ENCODE peak calls at places on chromosomes 16 and 17, in five cellular contexts. P, M, Z, W and B are unnamed samples.
A peak's percentile ranks its signal among the peaks of the same experiment; 100 is the strongest.

GRCh38 chr17:48149174-48150106 is 41.9 kb downstream of the SNX11 start:
- DNase-seq in P (no peak), M (no peak), Z (no peak), W (no peak), B (no peak)

GRCh38 chr16:51538707-51539604 is 387.9 kb upstream of the SALL1 start:
- DNase-seq in P (no peak), M (no peak), Z (no peak), W (no peak), B (no peak)

GRCh38 chr16:80014241-80014939 is 413.9 kb upstream of the MAF start:
- DNase-seq in P (no peak), M (no peak), Z (no peak), W (no peak), B (no peak)

GRCh38 chr16:68367034-68367433 is 56.2 kb downstream of the PRMT7 start:
- DNase-seq in P (no peak), M (no peak), Z (peak; percentile 36), W (no peak), B (peak; percentile 30)

GRCh38 chr17:40323731-40324650 is 15.0 kb downstream of the RARA start:
- DNase-seq in P (peak; percentile 89), M (peak; percentile 61), Z (no peak), W (peak; percentile 90), B (peak; percentile 97)

GRCh38 chr17:32491371-32492280 is 4.8 kb downstream of the CDK5R1 start:
- DNase-seq in P (no peak), M (no peak), Z (no peak), W (no peak), B (no peak)

GRCh38 chr17:78745407-78746088 is 36.5 kb downstream of the CYTH1 start:
- DNase-seq in P (peak; percentile 44), M (no peak), Z (peak; percentile 35), W (no peak), B (no peak)

GRCh38 chr16:89378947-89379771 is 111.2 kb downstream of the ANKRD11 start:
- DNase-seq in P (peak; percentile 70), M (no peak), Z (no peak), W (no peak), B (no peak)

GRCh38 chr16:75792781-75793180 is 66.5 kb upstream of the CPHXL start:
- DNase-seq in P (no peak), M (no peak), Z (no peak), W (no peak), B (no peak)

GRCh38 chr16:71369494-71369893 is 11.0 kb downstream of the CALB2 start:
- DNase-seq in P (no peak), M (no peak), Z (no peak), W (no peak), B (no peak)

GRCh38 chr16:680967-681745 is 946 bp downstream of the STUB1 start:
- DNase-seq in P (no peak), M (no peak), Z (peak; percentile 71), W (no peak), B (no peak)

GRCh38 chr16:73125860-73126259 is 77.9 kb upstream of the ZFHX3 start:
- DNase-seq in P (no peak), M (no peak), Z (no peak), W (no peak), B (no peak)

GRCh38 chr17:48155889-48156670 is 48.5 kb downstream of the SNX11 start:
- DNase-seq in P (no peak), M (no peak), Z (no peak), W (no peak), B (no peak)

GRCh38 chr16:27789150-27789549 is 239.2 kb downstream of the KATNIP start:
- DNase-seq in P (no peak), M (no peak), Z (no peak), W (no peak), B (no peak)

GRCh38 chr16:89015271-89015859 is 38.4 kb upstream of the CBFA2T3 start:
- DNase-seq in P (peak; percentile 54), M (no peak), Z (no peak), W (no peak), B (no peak)

GRCh38 chr17:47989159-47989558 is 18.2 kb downstream of the CDK5RAP3 start:
- DNase-seq in P (no peak), M (no peak), Z (no peak), W (no peak), B (no peak)

GRCh38 chr16:22727285-22728166 is 86.4 kb upstream of the HS3ST2 start:
- DNase-seq in P (no peak), M (no peak), Z (no peak), W (no peak), B (no peak)

GRCh38 chr17:74176546-74177001 is 26.9 kb upstream of the RPL38 start:
- DNase-seq in P (peak; percentile 81), M (no peak), Z (peak; percentile 67), W (no peak), B (peak; percentile 17)

GRCh38 chr16:68231384-68232136 is 4.4 kb downstream of the ESRP2 start:
- DNase-seq in P (no peak), M (no peak), Z (no peak), W (peak; percentile 63), B (no peak)

GRCh38 chr17:76434870-76435269 is 18.1 kb downstream of the UBE2O start:
- DNase-seq in P (peak; percentile 30), M (no peak), Z (no peak), W (no peak), B (no peak)

GRCh38 chr16:50266337-50267091 is at the start of gene ADCY7:
- DNase-seq in P (peak; percentile 91), M (peak; percentile 76), Z (no peak), W (peak; percentile 88), B (peak; percentile 78)

GRCh38 chr17:21286066-21286770 is 1.7 kb downstream of the MAP2K3 start:
- DNase-seq in P (peak; percentile 95), M (no peak), Z (peak; percentile 89), W (peak; percentile 99), B (no peak)

GRCh38 chr16:11361751-11362742 is 16.8 kb downstream of the RMI2 start:
- DNase-seq in P (no peak), M (no peak), Z (no peak), W (no peak), B (peak; percentile 43)

GRCh38 chr16:68040506-68041288 is 17.6 kb downstream of the DUS2 start:
- DNase-seq in P (peak; percentile 95), M (peak; percentile 89), Z (peak; percentile 85), W (peak; percentile 88), B (peak; percentile 84)

GRCh38 chr17:62744259-62744658 is 63.9 kb downstream of the MARCHF10 start:
- DNase-seq in P (no peak), M (no peak), Z (no peak), W (no peak), B (no peak)

GRCh38 chr16:79608976-79609375 is 8.4 kb upstream of the MAF start:
- DNase-seq in P (no peak), M (no peak), Z (no peak), W (no peak), B (no peak)

GRCh38 chr16:65123846-65124513 is 2.1 kb upstream of the CDH11 start:
- DNase-seq in P (no peak), M (no peak), Z (no peak), W (no peak), B (no peak)

GRCh38 chr17:75390982-75391381 is 14.5 kb downstream of the GRB2 start:
- DNase-seq in P (no peak), M (no peak), Z (no peak), W (no peak), B (no peak)

GRCh38 chr17:2388020-2388704 is 12.7 kb downstream of the MNT start:
- DNase-seq in P (no peak), M (no peak), Z (no peak), W (no peak), B (peak; percentile 20)

GRCh38 chr16:11793840-11794239 is 3.2 kb downstream of the ZC3H7A start:
- DNase-seq in P (no peak), M (no peak), Z (no peak), W (no peak), B (no peak)

GRCh38 chr17:68981288-68981687 is 26.1 kb upstream of the ABCA8 start:
- DNase-seq in P (no peak), M (no peak), Z (peak; percentile 9), W (peak; percentile 76), B (no peak)

GRCh38 chr17:57323391-57323790 is 67.1 kb downstream of the MSI2 start:
- DNase-seq in P (no peak), M (no peak), Z (no peak), W (no peak), B (no peak)

GRCh38 chr17:57326348-57326747 is 70.0 kb downstream of the MSI2 start:
- DNase-seq in P (no peak), M (no peak), Z (no peak), W (no peak), B (no peak)

GRCh38 chr17:57324646-57325045 is 68.3 kb downstream of the MSI2 start:
- DNase-seq in P (no peak), M (no peak), Z (no peak), W (no peak), B (no peak)

GRCh38 chr17:57326764-57327163 is 70.4 kb downstream of the MSI2 start:
- DNase-seq in P (no peak), M (no peak), Z (no peak), W (no peak), B (no peak)

GRCh38 chr17:57324060-57324459 is 67.7 kb downstream of the MSI2 start:
- DNase-seq in P (no peak), M (no peak), Z (no peak), W (no peak), B (no peak)
- H3K36me3 ChIP-seq in P (no peaks in the 10 kb centered on the region), M (no peaks in the 10 kb centered on the region), Z (no peaks in the 10 kb centered on the region), W (no peaks in the 10 kb centered on the region), B (peaks cover 7% of the 10 kb centered on the region)

GRCh38 chr17:3529817-3530741 is 27.5 kb downstream of the TRPV3 start:
- DNase-seq in P (peak; percentile 86), M (no peak), Z (peak; percentile 51), W (no peak), B (no peak)
- H3K4me3 ChIP-seq in P (no peak overlapping the region), M (no peak overlapping the region), Z (no peak overlapping the region), W (no peak overlapping the region), B (no peak overlapping the region)

DNA sequence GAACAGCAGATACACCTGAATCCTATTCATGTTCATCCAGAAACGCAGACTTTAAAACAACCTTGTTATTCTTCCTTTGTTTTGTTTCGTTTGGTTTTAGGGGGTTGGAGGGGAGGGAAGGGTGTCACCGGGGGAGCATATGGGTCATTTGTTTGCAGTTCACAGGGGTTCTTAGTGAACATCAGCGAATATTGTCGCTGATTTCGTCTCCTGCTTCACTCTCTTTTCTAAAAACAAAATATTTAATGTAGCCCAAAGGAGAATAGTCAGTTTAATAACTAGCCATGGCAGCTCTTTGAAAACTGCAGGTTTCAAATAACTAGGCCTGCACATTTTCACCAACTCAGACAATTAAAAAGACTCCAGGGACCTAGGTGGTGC is 37.6 kb downstream of the HLF start:
- DNase-seq in P (no peak), M (no peak), Z (no peak), W (no peak), B (no peak)
- H3K36me3 ChIP-seq in P (no peaks in the 10 kb centered on the region), M (no peaks in the 10 kb centered on the region), Z (no peaks in the 10 kb centered on the region), W (no peaks in the 10 kb centered on the region), B (no peaks in the 10 kb centered on the region)

DNA sequence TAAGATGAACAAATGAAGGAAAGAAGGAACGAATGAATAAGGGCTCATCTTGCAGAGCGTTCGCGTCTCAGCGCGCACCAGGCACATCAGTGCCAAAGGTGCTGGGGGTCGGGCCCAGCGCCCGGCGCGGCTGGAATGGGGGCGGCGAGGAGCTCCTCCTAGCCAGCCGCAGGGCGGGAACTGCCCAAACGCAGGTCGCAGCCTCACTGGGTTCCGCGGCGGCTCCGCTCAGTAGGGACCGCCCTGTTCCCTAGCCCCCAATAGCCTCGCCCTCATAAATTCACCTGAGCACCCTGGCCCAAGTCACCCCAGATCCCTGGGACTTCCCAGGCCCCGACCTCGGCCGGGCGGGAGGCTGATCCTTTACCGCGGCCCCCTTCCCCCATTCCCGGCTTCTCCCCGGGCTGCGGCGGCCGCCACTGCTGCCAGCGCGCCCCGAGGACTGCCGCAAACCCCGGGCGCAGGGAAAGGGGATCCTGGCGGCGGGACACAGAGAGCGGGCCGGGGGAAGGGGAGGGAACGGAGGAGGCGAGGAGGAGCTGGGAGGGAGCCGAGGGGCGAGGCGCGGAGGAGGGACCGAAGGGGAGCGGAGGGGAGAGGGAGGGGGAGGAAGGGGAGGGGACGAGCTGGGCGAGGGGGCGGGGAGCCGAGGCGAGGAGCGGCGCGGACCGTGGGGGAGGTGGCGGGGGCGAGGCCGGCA is 377 bp upstream of the CRHR1 start:
- DNase-seq in P (peak; percentile 79), M (no peak), Z (no peak), W (no peak), B (no peak)
- H3K4me3 ChIP-seq in P (peak overlapping the region; percentile 28), M (peak overlapping the region; percentile 23), Z (peak overlapping the region; percentile 50), W (peak overlapping the region; percentile 41), B (no peak overlapping the region)